ENCODE peak calls at places on chromosomes 11 and 22, in five cellular contexts. S is mammary epithelial cell, L is brain microvascular endothelial cell, D is neural progenitor cell, A is foreskin fibroblast. F is an unnamed sample.

GRCh38 chr11:43735931-43736330 is 55.4 kb downstream of the HSD17B12 start:
- DNase-seq in S (peak; percentile 67), L (no peak), D (no peak), A (no peak), F (peak; percentile 36)

GRCh38 chr11:23732026-23732425 is 764.8 kb upstream of the LUZP2 start:
- DNase-seq in S (no peak), L (peak; percentile 37), D (no peak), A (no peak), F (no peak)

GRCh38 chr22:47750086-47750485 is 987.6 kb downstream of the TBC1D22A start:
- DNase-seq in S (no peak), L (no peak), D (no peak), A (no peak), F (no peak)

GRCh38 chr11:12287009-12287373 is 90.4 kb upstream of the PARVA start:
- DNase-seq in S (peak; percentile 78), L (peak; percentile 94), D (no peak), A (peak; percentile 95), F (peak; percentile 96)

GRCh38 chr11:70413151-70413550 is 14.8 kb downstream of the CTTN start:
- DNase-seq in S (no peak), L (no peak), D (no peak), A (no peak), F (no peak)

GRCh38 chr11:6083129-6083528 is 24.4 kb upstream of the OR56B4 start:
- DNase-seq in S (no peak), L (no peak), D (no peak), A (no peak), F (no peak)

GRCh38 chr22:45934659-45935341 is 42.2 kb downstream of the WNT7B start:
- DNase-seq in S (peak; percentile 98), L (peak; percentile 67), D (no peak), A (peak; percentile 58), F (peak; percentile 60)

GRCh38 chr11:78564037-78564888 is 10.4 kb downstream of the NARS2 start:
- DNase-seq in S (peak; percentile 42), L (peak; percentile 78), D (peak; percentile 72), A (peak; percentile 41), F (peak; percentile 81)

GRCh38 chr22:41876675-41877074 is 38.2 kb downstream of the SHISA8 start:
- DNase-seq in S (no peak), L (no peak), D (no peak), A (no peak), F (no peak)

GRCh38 chr22:23200896-23201295 is 20.6 kb downstream of the BCR start:
- DNase-seq in S (no peak), L (no peak), D (no peak), A (no peak), F (no peak)

GRCh38 chr11:130913268-130913667 is 3.0 kb downstream of the SNX19 start:
- DNase-seq in S (no peak), L (no peak), D (no peak), A (no peak), F (no peak)

GRCh38 chr11:32079511-32079910 is 11.4 kb upstream of the RCN1 start:
- DNase-seq in S (no peak), L (no peak), D (no peak), A (no peak), F (no peak)

GRCh38 chr22:39592104-39593060 is 21.8 kb downstream of the CACNA1I start:
- DNase-seq in S (peak; percentile 56), L (peak; percentile 71), D (peak; percentile 32), A (peak; percentile 69), F (peak; percentile 78)

GRCh38 chr11:82045748-82046457 is 687.8 kb downstream of the FAM181B start:
- DNase-seq in S (no peak), L (no peak), D (no peak), A (no peak), F (no peak)

GRCh38 chr11:44607987-44608386 is 42.5 kb downstream of the CD82 start:
- DNase-seq in S (no peak), L (peak; percentile 29), D (no peak), A (no peak), F (no peak)

GRCh38 chr11:128803440-128803839 is 63.7 kb downstream of the KCNJ1 start:
- DNase-seq in S (no peak), L (no peak), D (no peak), A (no peak), F (peak; percentile 37)

GRCh38 chr11:45162064-45162375 is 15.6 kb downstream of the PRDM11 start:
- DNase-seq in S (no peak), L (no peak), D (no peak), A (no peak), F (no peak)

GRCh38 chr11:24645563-24645962 is 148.7 kb downstream of the LUZP2 start:
- DNase-seq in S (no peak), L (no peak), D (no peak), A (no peak), F (no peak)

GRCh38 chr11:14386895-14387480 is 28.0 kb upstream of the RRAS2 start:
- DNase-seq in S (no peak), L (peak; percentile 98), D (peak; percentile 91), A (peak; percentile 88), F (peak; percentile 92)

GRCh38 chr22:23844739-23845202 is 6.0 kb upstream of the DERL3 start:
- DNase-seq in S (no peak), L (no peak), D (no peak), A (no peak), F (no peak)

GRCh38 chr11:2140411-2141400 is 1.5 kb upstream of the IGF2 start:
- DNase-seq in S (peak; percentile 13), L (no peak), D (peak; percentile 71), A (no peak), F (no peak)

GRCh38 chr11:73308963-73309960 is 1.2 kb downstream of the ARHGEF17 start:
- DNase-seq in S (peak; percentile 95), L (peak; percentile 94), D (peak; percentile 95), A (peak; percentile 98), F (peak; percentile 99)

GRCh38 chr11:62925308-62925707 is 4.1 kb upstream of the CHRM1 start:
- DNase-seq in S (no peak), L (no peak), D (peak; percentile 73), A (no peak), F (no peak)

GRCh38 chr11:62925745-62926668 is 4.8 kb upstream of the CHRM1 start:
- DNase-seq in S (no peak), L (no peak), D (peak; percentile 58), A (no peak), F (no peak)

GRCh38 chr11:62923634-62924411 is 2.7 kb upstream of the CHRM1 start:
- DNase-seq in S (no peak), L (no peak), D (peak; percentile 81), A (no peak), F (no peak)

GRCh38 chr11:62928011-62928410 is 6.8 kb upstream of the CHRM1 start:
- DNase-seq in S (no peak), L (no peak), D (peak; percentile 43), A (no peak), F (no peak)

DNA sequence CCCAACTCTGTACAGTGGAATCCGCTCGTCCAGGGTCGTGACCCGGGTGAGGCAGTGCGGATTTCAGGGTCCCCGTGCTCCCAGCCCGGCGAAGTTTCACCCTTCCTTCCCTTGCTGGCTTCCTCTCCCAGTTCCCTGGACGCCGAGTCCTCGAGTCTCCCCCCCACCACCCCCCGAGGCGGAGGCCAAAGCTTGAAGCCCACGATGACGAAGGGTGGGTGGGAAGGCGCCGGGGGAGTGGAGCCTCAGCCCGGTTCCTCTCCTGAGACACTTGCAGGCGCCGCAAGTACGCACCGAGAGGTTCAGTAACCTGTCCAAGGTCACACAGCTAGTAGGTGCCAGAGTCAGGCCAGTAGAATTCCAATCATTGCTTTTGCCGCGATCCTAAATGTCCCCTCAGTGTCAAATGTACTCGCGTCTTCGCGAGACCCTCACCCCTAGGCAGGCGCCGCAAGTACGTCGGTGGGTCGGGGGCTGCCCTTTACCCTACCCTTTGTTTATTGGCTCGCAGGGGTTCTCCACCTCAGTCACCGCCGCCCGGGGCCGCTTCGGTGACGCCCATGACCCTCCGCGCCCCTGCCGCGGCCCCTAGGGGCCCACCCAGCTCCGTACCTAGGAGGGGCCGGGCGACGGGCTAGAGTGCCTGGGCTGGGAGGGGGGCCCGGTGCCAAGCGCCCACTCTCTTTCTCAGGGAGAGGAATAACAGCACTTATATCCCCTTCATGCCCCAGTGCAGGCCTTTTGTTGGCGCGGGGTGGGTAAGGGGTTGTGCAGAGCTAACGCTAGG is 5.7 kb upstream of the CHRM1 start:
- DNase-seq in S (no peak), L (no peak), D (peak; percentile 32), A (no peak), F (no peak)
- H3K4me3 ChIP-seq in S (no peak overlapping the region), L (no peak overlapping the region), D (peak overlapping the region; percentile 46), A (no peak overlapping the region), F (no peak overlapping the region)

DNA sequence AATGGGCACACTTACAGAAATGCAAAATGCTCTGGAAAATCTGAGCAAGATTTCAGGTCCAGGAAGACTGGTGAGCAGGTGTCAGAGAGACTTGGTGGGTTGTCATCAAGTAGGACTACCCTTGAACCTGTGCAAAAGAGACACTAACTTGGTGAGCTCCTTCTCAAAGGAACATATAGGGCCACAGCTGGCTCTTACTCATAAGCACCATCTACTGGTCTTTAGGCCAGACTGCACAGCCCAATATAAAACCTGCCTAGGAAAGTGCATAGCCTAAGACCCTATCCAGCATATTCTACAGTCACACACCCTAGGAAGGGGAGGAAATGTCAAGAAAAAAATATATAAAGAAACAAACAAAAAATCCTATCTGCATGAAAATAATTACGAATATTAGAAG is 18.2 kb upstream of the OR10W1 start:
- DNase-seq in S (peak; percentile 40), L (peak; percentile 32), D (peak; percentile 59), A (peak; percentile 5), F (peak; percentile 25)
- TF ChIP-seq CTCF in S (peak; percentile 92), L (peak; percentile 82), D (peak; percentile 60), A (peak; percentile 58), F (peak; percentile 91)

GRCh38 chr22:37607912-37608476 is 640 bp upstream of the GGA1 start:
- DNase-seq in S (no peak), L (no peak), D (no peak), A (no peak), F (no peak)

GRCh38 chr22:37609240-37610152 is 862 bp downstream of the GGA1 start:
- DNase-seq in S (peak; percentile 32), L (peak; percentile 11), D (no peak), A (no peak), F (no peak)

GRCh38 chr22:37607010-37607911 is 1.4 kb upstream of the GGA1 start:
- DNase-seq in S (peak; percentile 86), L (peak; percentile 29), D (peak; percentile 88), A (no peak), F (peak; percentile 69)

GRCh38 chr22:37610480-37611148 is 2.0 kb downstream of the GGA1 start:
- DNase-seq in S (no peak), L (no peak), D (no peak), A (no peak), F (no peak)

GRCh38 chr22:37608477-37609239 is at the start of gene GGA1:
- DNase-seq in S (peak; percentile 97), L (peak; percentile 95), D (peak; percentile 97), A (peak; percentile 96), F (peak; percentile 99)
- H3K4me3 ChIP-seq in S (peak within 1 kb of the TSS; percentile 98), L (peak within 1 kb of the TSS; percentile 85), D (peak within 1 kb of the TSS; percentile 95), A (peak within 1 kb of the TSS; percentile 88), F (peak within 1 kb of the TSS; percentile 84)

GRCh38 chr11:94218372-94218771 is 86.0 kb upstream of the IZUMO1R start:
- DNase-seq in S (no peak), L (no peak), D (peak; percentile 27), A (no peak), F (no peak)

GRCh38 chr11:94219771-94220170 is 84.6 kb upstream of the IZUMO1R start:
- DNase-seq in S (no peak), L (no peak), D (no peak), A (no peak), F (peak; percentile 5)

DNA sequence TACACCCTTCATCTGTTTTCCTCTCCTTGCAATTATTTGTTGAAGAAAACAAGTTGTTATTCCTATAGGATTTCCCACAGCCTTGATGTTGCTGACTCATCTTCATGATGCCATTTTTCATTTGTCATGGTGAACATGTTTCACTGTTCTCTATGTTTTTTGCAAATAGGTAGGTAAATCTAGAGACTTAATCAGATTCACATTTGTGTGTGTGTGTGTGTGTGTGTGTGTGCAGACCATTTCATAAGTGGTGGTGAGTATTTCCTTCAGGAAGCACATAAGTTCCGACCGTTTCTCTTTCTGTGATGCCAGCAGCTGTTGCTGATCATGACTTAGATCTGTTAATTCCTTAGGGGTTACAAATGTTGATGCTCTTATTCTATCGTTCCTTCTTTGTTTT is 80.3 kb upstream of the IZUMO1R start:
- DNase-seq in S (no peak), L (no peak), D (no peak), A (peak; percentile 12), F (no peak)
- TF ChIP-seq CTCF in S (no peak), L (no peak), D (no peak), A (no peak), F (no peak)

F was measured in cardiac fibroblast.